ENCODE peak calls at places on chromosome 2, in four cellular contexts. V, X, Z and M are unnamed samples.

GRCh38 chr2:208407667-208408066 is 1.1 kb downstream of the PTH2R start:
- DNase-seq in V (peak), X (no peak), Z (peak), M (peak)

GRCh38 chr2:27966466-27966865 is 75.9 kb downstream of the BABAM2 start:
- DNase-seq in V (no peak), X (no peak), Z (no peak), M (no peak)

GRCh38 chr2:239540174-239540573 is 139.4 kb upstream of the HDAC4 start:
- DNase-seq in V (no peak), X (no peak), Z (no peak), M (peak)

GRCh38 chr2:122145805-122146204 is 390.4 kb downstream of the TSN start:
- DNase-seq in V (no peak), X (no peak), Z (no peak), M (no peak)

GRCh38 chr2:56811401-56811800 is 627.6 kb downstream of the CCDC85A start:
- DNase-seq in V (no peak), X (no peak), Z (no peak), M (no peak)

GRCh38 chr2:77191665-77192064 is 330.5 kb downstream of the LRRTM4 start:
- DNase-seq in V (no peak), X (no peak), Z (no peak), M (no peak)

GRCh38 chr2:146489386-146489785 is 1355.4 kb upstream of the ACVR2A start:
- DNase-seq in V (no peak), X (no peak), Z (no peak), M (no peak)

GRCh38 chr2:195537811-195538210 is 119.2 kb upstream of the SLC39A10 start:
- DNase-seq in V (no peak), X (no peak), Z (no peak), M (no peak)

GRCh38 chr2:222300725-222301295 is 2.0 kb upstream of the PAX3 start:
- DNase-seq in V (no peak), X (no peak), Z (peak), M (no peak)

GRCh38 chr2:73253901-73254300 is 19.8 kb downstream of the CCT7 start:
- DNase-seq in V (no peak), X (peak), Z (no peak), M (no peak)

GRCh38 chr2:118061135-118061955 is 26.9 kb upstream of the INSIG2 start:
- DNase-seq in V (peak), X (no peak), Z (peak), M (peak)

GRCh38 chr2:177783835-177784448 is 288.6 kb downstream of the PDE11A start:
- DNase-seq in V (no peak), X (peak), Z (no peak), M (peak)

GRCh38 chr2:29894822-29895221 is 26.6 kb downstream of the ALK start:
- DNase-seq in V (no peak), X (no peak), Z (no peak), M (no peak)

GRCh38 chr2:196200557-196200956 is 29.2 kb upstream of the STK17B start:
- DNase-seq in V (no peak), X (no peak), Z (no peak), M (no peak)

GRCh38 chr2:69547984-69548715 is 95.4 kb downstream of the AAK1 start:
- DNase-seq in V (no peak), X (no peak), Z (no peak), M (no peak)

GRCh38 chr2:177078416-177078815 is 134.2 kb upstream of the HNRNPA3 start:
- DNase-seq in V (no peak), X (no peak), Z (no peak), M (no peak)

GRCh38 chr2:84486436-84487115 is 27.5 kb upstream of the SUCLG1 start:
- DNase-seq in V (no peak), X (no peak), Z (no peak), M (peak)

GRCh38 chr2:182319556-182319955 is 107.3 kb downstream of the PDE1A start:
- DNase-seq in V (no peak), X (no peak), Z (no peak), M (no peak)

GRCh38 chr2:100292022-100292580 is 30.2 kb downstream of the LONRF2 start:
- DNase-seq in V (peak), X (peak), Z (peak), M (peak)
- TF ChIP-seq CTCF in V (no peak), X (no peak), Z (peak), M (no peak)

DNA sequence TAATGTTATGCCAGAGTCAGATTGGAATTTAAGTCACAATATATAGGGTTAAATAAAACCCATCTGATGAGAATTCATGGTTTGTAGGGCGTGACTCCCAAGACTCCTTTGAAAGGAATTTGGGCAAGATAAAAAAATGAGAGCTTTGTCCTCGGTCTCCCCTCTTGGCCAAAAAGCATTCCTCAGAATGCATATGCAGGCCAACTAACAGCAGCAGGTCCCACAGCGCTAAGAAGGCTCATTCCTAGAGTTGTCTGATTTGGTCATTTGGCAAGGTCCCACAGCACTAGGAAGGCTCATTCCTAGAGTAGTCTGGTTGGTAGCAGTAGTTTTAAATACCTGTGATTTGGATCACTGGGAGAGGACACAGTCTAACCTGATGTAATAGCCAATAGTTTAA is 106.3 kb upstream of the B3GNT2 start:
- DNase-seq in V (no peak), X (no peak), Z (no peak), M (no peak)
- TF ChIP-seq CTCF in V (no peak), X (no peak), Z (no peak), M (no peak)

GRCh38 chr2:189782221-189782671 is 1.9 kb downstream of the ORMDL1 start:
- DNase-seq in V (no peak), X (no peak), Z (no peak), M (no peak)

GRCh38 chr2:189783451-189783926 is 650 bp downstream of the ORMDL1 start:
- DNase-seq in V (no peak), X (no peak), Z (peak), M (no peak)

GRCh38 chr2:189783927-189784867 is at the start of the genes ORMDL1 and PMS1:
- DNase-seq in V (peak), X (peak), Z (peak), M (peak)
- TF ChIP-seq CTCF in V (no peak), X (no peak), Z (no peak), M (no peak)

DNA sequence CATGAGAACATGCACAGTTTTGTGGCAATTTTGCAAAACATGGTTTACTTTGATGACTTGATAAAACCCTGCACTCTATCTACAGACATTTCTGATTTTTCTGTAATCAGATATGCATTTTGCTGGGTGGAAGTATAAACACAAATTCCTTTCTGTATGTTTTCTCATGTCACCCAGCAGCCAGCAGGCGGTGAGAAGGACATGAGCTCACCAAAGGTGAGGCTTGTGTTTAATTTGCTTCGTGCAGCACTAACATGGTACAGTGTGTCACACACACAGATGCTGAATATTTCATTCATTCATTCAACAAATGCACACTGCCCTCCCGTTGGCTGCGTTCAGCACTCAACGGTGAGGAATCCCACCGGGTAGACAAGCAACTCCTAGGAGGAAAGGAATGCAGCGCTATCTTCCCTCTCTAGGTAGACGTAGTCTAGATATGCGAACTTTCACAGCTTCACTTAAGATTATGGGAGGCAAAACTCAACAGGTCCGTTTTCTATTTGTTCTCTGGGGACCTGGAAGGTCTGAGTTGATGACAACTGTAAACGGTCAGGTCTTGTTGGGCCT is 85.2 kb downstream of the LONRF2 start:
- DNase-seq in V (no peak), X (no peak), Z (peak), M (no peak)
- TF ChIP-seq CTCF in V (no peak), X (no peak), Z (no peak), M (no peak)

GRCh38 chr2:114421781-114422180 is 20.7 kb upstream of the DPP10 start:
- DNase-seq in V (no peak), X (no peak), Z (peak), M (no peak)

GRCh38 chr2:114426756-114427155 is 15.7 kb upstream of the DPP10 start:
- DNase-seq in V (no peak), X (no peak), Z (no peak), M (no peak)

GRCh38 chr2:114426111-114426510 is 16.3 kb upstream of the DPP10 start:
- DNase-seq in V (no peak), X (no peak), Z (no peak), M (no peak)

DNA sequence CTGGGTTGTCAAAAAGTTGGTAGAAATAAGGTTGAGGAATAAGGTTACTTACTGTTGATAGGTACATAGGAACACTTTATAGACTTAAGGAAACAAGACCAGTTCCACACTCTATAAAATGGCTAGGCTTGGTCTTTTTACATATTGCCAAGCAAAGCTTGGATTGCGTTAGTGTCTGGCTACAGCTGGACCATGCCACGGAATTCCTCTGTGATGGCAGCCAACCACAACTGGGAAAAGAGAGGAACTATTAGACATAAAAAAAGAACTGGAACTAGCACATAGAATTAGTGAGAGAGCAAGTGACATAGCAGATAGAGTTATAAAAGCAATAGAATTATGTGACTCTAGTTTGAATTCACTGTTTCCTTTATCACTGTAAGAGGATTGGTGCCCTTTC is 17.7 kb upstream of the DPP10 start:
- DNase-seq in V (no peak), X (no peak), Z (no peak), M (no peak)
- TF ChIP-seq CTCF in V (no peak), X (no peak), Z (no peak), M (no peak)

GRCh38 chr2:71212336-71212735 is 14.6 kb downstream of the PAIP2B start:
- DNase-seq in V (no peak), X (no peak), Z (no peak), M (no peak)

GRCh38 chr2:71208756-71209155 is 18.1 kb downstream of the PAIP2B start:
- DNase-seq in V (no peak), X (no peak), Z (no peak), M (no peak)

GRCh38 chr2:71207601-71208000 is 19.3 kb downstream of the PAIP2B start:
- DNase-seq in V (no peak), X (no peak), Z (no peak), M (no peak)

GRCh38 chr2:71206271-71206670 is 20.6 kb downstream of the PAIP2B start:
- DNase-seq in V (no peak), X (no peak), Z (no peak), M (no peak)

GRCh38 chr2:71210292-71210691 is 16.6 kb downstream of the PAIP2B start:
- DNase-seq in V (no peak), X (no peak), Z (no peak), M (no peak)
- TF ChIP-seq CTCF in V (no peak), X (no peak), Z (no peak), M (no peak)

GRCh38 chr2:234603619-234604018 is 106.7 kb upstream of the ARL4C start:
- DNase-seq in V (no peak), X (no peak), Z (no peak), M (no peak)
- TF ChIP-seq CTCF in V (no peak), X (no peak), Z (no peak), M (no peak)

GRCh38 chr2:201707753-201708152 is 9.3 kb upstream of the MPP4 start:
- DNase-seq in V (no peak), X (no peak), Z (no peak), M (no peak)

GRCh38 chr2:201707142-201707541 is 8.7 kb upstream of the MPP4 start:
- DNase-seq in V (no peak), X (no peak), Z (no peak), M (no peak)

GRCh38 chr2:201709049-201709448 is 10.6 kb upstream of the MPP4 start:
- DNase-seq in V (no peak), X (no peak), Z (no peak), M (no peak)

GRCh38 chr2:201701591-201701990 is 3.1 kb upstream of the MPP4 start:
- DNase-seq in V (no peak), X (no peak), Z (no peak), M (no peak)

DNA sequence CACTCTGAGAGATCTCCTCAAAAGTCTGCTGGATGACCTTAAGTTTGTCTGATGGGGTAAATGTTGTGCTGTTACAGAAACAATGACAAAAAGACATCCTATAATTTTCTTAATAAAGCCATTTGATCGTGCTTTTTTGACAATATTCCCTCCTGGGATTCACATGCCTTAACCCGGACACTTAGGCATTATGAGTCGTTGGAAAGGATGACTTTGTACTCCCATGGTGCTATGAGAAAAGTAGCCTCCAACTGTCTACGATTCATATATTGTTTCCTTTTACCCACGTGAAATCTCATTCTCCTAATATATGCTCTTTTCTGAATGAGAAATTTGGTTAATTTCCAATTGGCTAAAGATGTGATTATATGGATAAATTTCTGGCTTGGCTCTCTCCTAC is 6.1 kb upstream of the MPP4 start:
- DNase-seq in V (no peak), X (no peak), Z (no peak), M (no peak)
- TF ChIP-seq CTCF in V (no peak), X (no peak), Z (no peak), M (no peak)